ENCODE peak calls at places on chromosomes 7 and 10, in four cellular contexts. O is HepG2, Y is K562, T is GM12878. W is an unnamed sample.

GRCh38 chr7:72754312-72754711 is 73.7 kb downstream of the TYW1B start:
- DNase-seq in T (no peak), Y (no peak), O (peak), W (no peak)

GRCh38 chr7:28224172-28224571 is 43.6 kb upstream of the JAZF1 start:
- DNase-seq in T (no peak), O (no peak), Y (no peak), W (no peak)

GRCh38 chr10:28400176-28400575 is 97.3 kb upstream of the MPP7 start:
- DNase-seq in T (no peak), Y (no peak), O (no peak), W (no peak)

GRCh38 chr10:104548090-104548489 is 93.0 kb upstream of the SORCS3 start:
- DNase-seq in O (no peak), T (no peak), Y (no peak), W (no peak)

GRCh38 chr10:47295411-47295810 is 4.6 kb upstream of the GDF10 start:
- DNase-seq in O (no peak), T (no peak), Y (no peak), W (no peak)

GRCh38 chr7:79176859-79177477 is 276.5 kb downstream of the MAGI2 start:
- DNase-seq in T (no peak), Y (no peak), O (peak), W (peak)

GRCh38 chr10:21047511-21047910 is 150.4 kb upstream of the NEBL start:
- DNase-seq in O (no peak), T (no peak), Y (no peak), W (no peak)

GRCh38 chr10:100873081-100873824 is 39.5 kb upstream of the SLF2 start:
- DNase-seq in T (no peak), Y (no peak), O (no peak), W (no peak)

GRCh38 chr10:22341936-22342222 is 3.4 kb upstream of the SPAG6 start:
- DNase-seq in T (no peak), Y (no peak), O (no peak), W (no peak)

GRCh38 chr10:45370202-45370955 is 3.6 kb upstream of the ALOX5 start:
- DNase-seq in Y (no peak), T (no peak), O (no peak), W (no peak)

GRCh38 chr7:95549818-95550529 is 46.3 kb downstream of the PDK4 start:
- DNase-seq in Y (no peak), T (no peak), O (no peak), W (peak)

GRCh38 chr10:5211696-5212095 is 15.1 kb downstream of the AKR1C4 start:
- DNase-seq in T (no peak), Y (no peak), O (no peak), W (peak)

GRCh38 chr10:5206799-5207198 is 10.2 kb downstream of the AKR1C4 start:
- DNase-seq in O (no peak), T (no peak), Y (no peak), W (no peak)
- TF ChIP-seq REST in O (no peak), T (no peak), Y (no peak), W (no peak)

GRCh38 chr7:130324270-130324669 is 20.3 kb upstream of the CPA5 start:
- DNase-seq in O (no peak), Y (no peak), T (no peak), W (no peak)
- TF ChIP-seq JUNB in O (no peak), Y (no peak), T (no peak), W (no peak)

GRCh38 chr7:30909431-30909830 is 2.2 kb upstream of the AQP1 start:
- DNase-seq in Y (no peak), O (no peak), T (no peak), W (no peak)
- TF ChIP-seq KDM1A in Y (no peak), O (no peak), T (no peak), W (no peak)

DNA sequence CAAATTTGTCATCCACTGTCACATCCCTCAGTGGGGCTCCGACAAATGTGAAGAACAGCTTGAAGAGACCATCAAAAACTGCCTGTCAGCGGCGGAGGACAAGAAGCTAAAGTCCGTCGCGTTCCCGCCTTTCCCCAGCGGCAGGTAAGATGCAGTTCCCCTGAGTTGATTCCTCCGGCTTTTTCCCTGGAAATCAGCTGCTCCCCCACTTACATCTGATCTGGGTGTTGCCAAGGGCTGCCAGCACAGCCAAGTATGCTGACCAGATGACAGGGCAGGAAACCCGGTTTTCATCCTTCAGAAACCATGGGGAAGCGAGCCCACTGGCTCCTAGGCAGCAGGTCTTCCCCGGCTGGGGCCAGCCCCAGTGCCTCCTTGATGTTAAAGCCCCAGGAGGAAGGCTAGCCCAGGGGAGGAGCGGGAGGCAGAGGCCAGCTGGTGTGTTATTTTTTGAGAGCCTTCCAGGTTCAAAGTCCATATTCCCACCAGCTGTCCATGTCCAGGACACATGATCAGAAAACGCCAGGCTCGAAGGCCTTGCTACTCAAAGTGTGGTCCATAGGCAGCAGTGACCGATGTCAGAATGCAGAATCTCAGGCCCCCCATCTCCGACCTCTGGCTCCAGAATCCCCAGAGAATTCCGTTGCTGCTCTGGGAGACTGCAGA is 23.4 kb downstream of the AIFM2 start:
- DNase-seq in O (peak), Y (no peak), T (no peak), W (no peak)
- TF ChIP-seq REST in O (no peak), Y (no peak), T (no peak), W (no peak)

DNA sequence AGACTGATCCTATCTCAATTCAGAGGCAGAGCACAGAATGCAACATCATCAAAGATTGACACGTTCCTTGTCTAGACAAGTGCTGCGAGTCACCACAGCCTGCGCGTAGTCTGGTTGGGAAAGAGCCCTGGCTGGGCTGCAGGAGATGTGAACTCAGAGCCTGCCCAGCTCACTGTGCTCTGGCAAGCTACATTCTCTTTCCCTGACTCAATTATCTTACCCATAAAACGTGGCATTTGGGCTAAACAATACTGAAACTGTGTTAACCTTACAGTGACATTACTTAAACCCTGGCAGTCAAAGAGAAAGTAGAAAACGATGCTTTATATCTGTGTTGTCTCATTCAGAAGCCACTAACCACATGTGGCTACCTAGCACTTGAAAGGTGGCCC is 55.5 kb upstream of the FRMD4A start:
- DNase-seq in T (no peak), Y (no peak), O (no peak), W (no peak)
- TF ChIP-seq JUNB in T (peak), Y (no peak), O (no peak), W (no peak)

GRCh38 chr10:18523025-18523424 is 128.4 kb downstream of the NSUN6 start:
- DNase-seq in O (peak), Y (no peak), T (no peak), W (no peak)
- TF ChIP-seq KDM1A in O (no peak), Y (no peak), T (no peak), W (no peak)